ENCODE peak calls at places on chromosomes 11 and 22, in four cellular contexts. A, I, W and B are unnamed samples.
A peak's percentile ranks its signal among the peaks of the same experiment; 100 is the strongest.

GRCh38 chr11:70281114-70281729 is 10.7 kb downstream of the PPFIA1 start:
- DNase-seq in A (no peak), I (peak; percentile 76), W (no peak), B (peak; percentile 57)

GRCh38 chr22:17077255-17077654 is 7.5 kb upstream of the IL17RA start:
- DNase-seq in A (no peak), I (no peak), W (no peak), B (peak; percentile 50)

GRCh38 chr11:64592234-64592615 is 1.2 kb downstream of the SLC22A12 start:
- DNase-seq in A (no peak), I (no peak), W (no peak), B (no peak)

GRCh38 chr11:29628584-29628983 is 388.2 kb downstream of the KCNA4 start:
- DNase-seq in A (no peak), I (no peak), W (no peak), B (no peak)

GRCh38 chr22:48897638-48897954 is 930.1 kb downstream of the BRD1 start:
- DNase-seq in A (no peak), I (no peak), W (peak; percentile 78), B (no peak)

GRCh38 chr11:58395581-58395980 is 11.1 kb downstream of the OR5B3 start:
- DNase-seq in A (no peak), I (peak; percentile 9), W (no peak), B (no peak)

GRCh38 chr11:12680246-12680939 is 6.2 kb downstream of the TEAD1 start:
- DNase-seq in A (peak; percentile 27), I (peak; percentile 95), W (no peak), B (peak; percentile 96)

GRCh38 chr11:16607675-16608644 is 130.5 kb upstream of the C11orf58 start:
- DNase-seq in A (no peak), I (peak; percentile 49), W (no peak), B (peak; percentile 52)

GRCh38 chr11:111494040-111494439 is 18.1 kb downstream of the BTG4 start:
- DNase-seq in A (no peak), I (no peak), W (no peak), B (no peak)

GRCh38 chr11:34214961-34215805 is 109.8 kb downstream of the NAT10 start:
- DNase-seq in A (no peak), I (no peak), W (no peak), B (peak; percentile 73)

GRCh38 chr11:118434553-118435232 is 1.6 kb upstream of the KMT2A start:
- DNase-seq in A (no peak), I (peak; percentile 48), W (no peak), B (no peak)

GRCh38 chr11:114060402-114061052 is 1.0 kb downstream of the ZBTB16 start:
- DNase-seq in A (no peak), I (no peak), W (no peak), B (peak; percentile 64)

GRCh38 chr11:71293961-71294782 is 41.8 kb upstream of the SHANK2 start:
- DNase-seq in A (no peak), I (no peak), W (peak; percentile 60), B (no peak)

GRCh38 chr11:79400717-79401330 is 40.0 kb downstream of the TENM4 start:
- DNase-seq in A (no peak), I (peak; percentile 48), W (no peak), B (peak; percentile 31)

GRCh38 chr11:36586543-36586942 is 7.8 kb upstream of the IFTAP start:
- DNase-seq in A (no peak), I (no peak), W (no peak), B (no peak)

GRCh38 chr22:49573109-49573765 is 254.4 kb downstream of the BRD1 start:
- DNase-seq in A (no peak), I (no peak), W (no peak), B (no peak)

GRCh38 chr22:37068859-37069258 is 17.3 kb downstream of the KCTD17 start:
- DNase-seq in A (no peak), I (no peak), W (no peak), B (no peak)

GRCh38 chr11:64148200-64148916 is 17.6 kb downstream of the MACROD1 start:
- DNase-seq in A (no peak), I (peak; percentile 76), W (no peak), B (peak; percentile 52)

GRCh38 chr11:95596011-95596489 is 193.5 kb downstream of the FAM76B start:
- DNase-seq in A (no peak), I (peak; percentile 23), W (no peak), B (peak; percentile 80)

GRCh38 chr11:70067036-70067435 is 11.1 kb upstream of the ANO1 start:
- DNase-seq in A (no peak), I (no peak), W (peak; percentile 57), B (no peak)

GRCh38 chr22:40533712-40534378 is 102.7 kb downstream of the MRTFA start:
- DNase-seq in A (no peak), I (peak; percentile 74), W (no peak), B (peak; percentile 67)

GRCh38 chr11:46141597-46141996 is 20.3 kb upstream of the PHF21A start:
- DNase-seq in A (no peak), I (no peak), W (no peak), B (no peak)
- H3K4me3 ChIP-seq in A (no peak overlapping the region), I (no peak overlapping the region), W (no peak overlapping the region), B (no peak overlapping the region)

DNA sequence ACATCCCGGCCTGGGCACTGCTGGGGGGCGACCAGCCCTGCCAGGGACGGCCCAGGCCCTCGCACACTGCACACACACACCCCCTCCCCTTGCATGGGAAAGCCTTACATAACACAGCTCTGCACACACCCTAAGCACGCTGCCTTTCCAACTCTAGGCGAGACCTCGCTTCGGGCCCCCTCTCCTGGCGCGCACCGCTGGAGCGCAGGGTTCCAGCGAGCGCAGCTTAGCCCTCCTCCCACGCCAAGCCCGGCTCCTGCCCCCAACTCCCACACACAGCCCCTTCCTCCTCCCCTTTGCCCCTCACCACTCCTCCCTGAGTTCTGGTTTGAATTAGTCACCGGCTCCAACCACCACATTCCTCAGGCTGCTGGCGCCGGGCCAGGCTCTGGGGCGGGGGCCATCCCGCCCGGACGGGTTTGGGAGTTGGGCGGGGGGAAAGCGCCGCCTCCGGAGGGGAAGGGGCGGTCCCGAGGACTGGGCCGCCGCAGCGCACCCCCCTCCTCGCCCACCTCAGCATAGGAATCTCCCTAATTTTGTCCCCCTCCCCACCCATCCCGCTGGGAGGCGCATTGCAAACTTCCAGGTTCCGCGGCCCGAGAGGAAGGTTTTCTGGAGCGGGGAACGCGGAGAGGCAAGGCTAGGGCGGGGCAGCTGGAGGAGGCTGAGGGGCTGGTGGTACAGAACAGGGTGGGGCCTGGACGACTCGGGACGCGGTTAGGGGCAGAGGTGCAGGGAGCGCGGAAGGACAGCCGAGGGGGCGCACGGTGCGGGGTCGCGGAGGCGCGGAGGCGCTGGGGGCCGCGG is 966 bp downstream of the AHNAK start:
- DNase-seq in A (no peak), I (peak; percentile 97), W (peak; percentile 97), B (peak; percentile 93)
- TF ChIP-seq CTCF in A (no peak), I (peak; percentile 2), W (peak; percentile 8), B (no peak)

GRCh38 chr22:47196881-47197701 is 434.6 kb downstream of the TBC1D22A start:
- DNase-seq in A (no peak), I (no peak), W (no peak), B (no peak)

GRCh38 chr22:47195156-47195675 is 432.8 kb downstream of the TBC1D22A start:
- DNase-seq in A (no peak), I (no peak), W (no peak), B (no peak)

GRCh38 chr22:47195676-47196492 is 433.4 kb downstream of the TBC1D22A start:
- DNase-seq in A (no peak), I (peak; percentile 17), W (no peak), B (no peak)

GRCh38 chr22:47197735-47198500 is 435.5 kb downstream of the TBC1D22A start:
- DNase-seq in A (no peak), I (no peak), W (no peak), B (no peak)

DNA sequence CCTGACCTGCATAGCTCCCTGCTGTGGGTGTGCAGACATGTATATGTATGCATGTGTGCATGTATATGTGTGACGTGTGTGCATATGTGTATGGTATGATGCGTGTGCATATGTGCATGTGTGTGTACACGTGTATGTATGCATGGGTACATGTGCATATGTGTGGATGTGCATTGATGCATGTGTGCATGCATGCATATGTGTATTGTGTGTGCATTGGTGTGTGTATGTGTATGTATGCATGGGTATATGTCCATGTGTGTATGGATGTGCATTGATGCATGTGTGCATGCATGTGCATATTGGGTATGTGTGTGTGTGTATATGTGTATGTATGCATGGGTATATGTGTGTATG is 434.0 kb downstream of the TBC1D22A start:
- DNase-seq in A (no peak), I (no peak), W (no peak), B (no peak)
- H3K4me3 ChIP-seq in A (no peak overlapping the region), I (no peak overlapping the region), W (no peak overlapping the region), B (no peak overlapping the region)

GRCh38 chr11:82505384-82505783 is 228.3 kb downstream of the FAM181B start:
- DNase-seq in A (no peak), I (no peak), W (no peak), B (no peak)

DNA sequence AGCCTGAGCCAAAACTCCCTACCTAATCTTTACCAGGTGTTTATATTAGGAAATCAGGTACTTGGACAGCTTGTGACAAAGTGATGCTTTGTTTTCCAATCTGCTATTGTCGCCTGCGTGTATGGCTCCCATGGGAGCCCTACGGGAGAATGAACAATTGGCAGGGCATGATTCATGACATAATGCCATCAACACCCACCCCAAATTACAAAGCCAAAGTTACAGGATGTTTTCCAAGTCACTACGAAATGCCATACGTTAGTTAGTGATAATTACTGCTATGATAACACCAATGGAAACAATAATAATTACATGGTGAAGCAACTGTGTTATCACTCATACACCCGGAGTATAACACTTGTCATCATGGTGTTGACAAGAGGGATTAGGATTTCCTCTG is 226.4 kb downstream of the FAM181B start:
- DNase-seq in A (no peak), I (no peak), W (no peak), B (no peak)
- TF ChIP-seq CTCF in A (no peak), I (no peak), W (no peak), B (no peak)

DNA sequence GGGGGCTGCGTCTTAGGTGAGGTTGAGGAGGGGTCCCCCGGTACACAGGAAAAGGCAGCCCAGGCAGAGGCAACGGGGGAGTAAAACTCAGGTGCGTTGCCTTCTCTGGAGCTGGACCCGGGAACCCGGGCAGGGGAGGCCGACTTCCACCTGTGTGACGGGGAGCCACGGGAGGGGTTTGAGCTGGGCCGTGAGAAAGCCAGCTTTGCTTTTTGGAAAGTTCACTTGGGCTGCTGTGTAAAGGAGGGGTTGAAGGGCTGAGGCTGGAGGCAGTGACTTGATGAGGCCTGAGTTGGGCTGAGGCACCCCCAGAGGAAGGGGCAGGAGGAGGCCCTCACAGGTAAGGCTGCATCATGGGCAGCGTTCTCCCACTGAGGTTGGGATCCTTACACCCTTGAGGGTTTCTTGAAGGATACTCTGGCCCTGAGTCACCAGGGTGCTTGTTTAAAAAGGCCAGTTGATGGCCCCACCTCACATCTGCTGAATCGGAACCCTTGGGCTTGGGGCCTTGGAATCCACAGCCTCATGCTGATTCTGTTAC is 47.2 kb downstream of the CHRDL2 start:
- DNase-seq in A (no peak), I (no peak), W (no peak), B (peak; percentile 56)
- H3K4me3 ChIP-seq in A (no peak overlapping the region), I (no peak overlapping the region), W (peak overlapping the region; percentile 54), B (peak overlapping the region; percentile 35)

DNA sequence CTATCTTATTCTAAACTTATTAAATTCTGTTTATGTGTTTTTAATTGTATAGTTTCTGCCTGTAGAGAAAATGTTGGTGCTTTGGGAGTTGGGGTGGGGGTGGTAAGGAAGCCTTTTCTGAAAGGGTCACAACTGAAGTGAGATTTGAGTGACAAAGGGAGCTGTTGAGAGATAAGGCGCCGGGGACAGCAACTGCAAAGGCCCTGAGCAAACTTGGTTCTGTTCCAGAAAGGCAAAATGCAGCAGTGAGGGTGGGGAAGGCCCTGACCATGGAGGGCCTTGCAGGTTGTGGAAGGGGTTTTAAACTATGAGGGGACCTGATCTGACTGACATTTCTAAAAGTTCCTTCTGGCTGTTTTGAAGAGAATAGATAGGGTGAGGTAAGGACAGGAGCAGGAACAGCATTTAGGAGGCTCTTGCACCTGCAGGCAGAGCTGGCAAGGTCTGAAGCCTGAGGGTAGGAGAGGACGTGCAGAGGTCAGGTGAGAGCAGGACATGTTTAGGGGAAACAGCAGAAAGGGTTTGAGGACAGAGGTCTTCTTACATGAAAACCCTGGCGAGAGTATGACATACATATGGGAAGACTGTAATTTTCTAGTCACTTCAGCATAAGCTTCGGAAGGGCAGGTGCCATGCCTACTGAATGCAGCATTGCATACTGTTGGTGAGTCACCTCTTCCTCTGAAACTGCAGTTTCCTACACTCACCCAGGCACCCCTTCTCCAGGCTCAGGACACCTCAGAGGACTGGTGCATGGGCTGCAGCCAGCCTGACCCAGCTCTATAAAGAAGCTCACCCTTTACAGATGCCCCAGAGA is 190.7 kb downstream of the SNX19 start:
- DNase-seq in A (no peak), I (no peak), W (no peak), B (peak; percentile 58)
- TF ChIP-seq CTCF in A (no peak), I (no peak), W (no peak), B (no peak)